ENCODE peak calls at places on chromosome 18, in seven cellular contexts. One of them, this sample, is unnamed.

GRCh38 chr18:11392292-11392691 is 217.1 kb upstream of the SLC35G4 start:
- DNase-seq in transverse colon: no peak
- DNase-seq in ovary: no peak
- DNase-seq in HCT116: peak; percentile 43
- DNase-seq in breast epithelium: no peak
- DNase-seq in adrenal gland: no peak
- DNase-seq in IMR-90: no peak
- DNase-seq in this sample: no peak

GRCh38 chr18:9638886-9639285 is 24.5 kb upstream of the PPP4R1 start:
- DNase-seq in adrenal gland: no peak
- DNase-seq in ovary: no peak
- DNase-seq in HCT116: no peak
- DNase-seq in IMR-90: no peak
- DNase-seq in breast epithelium: no peak
- DNase-seq in transverse colon: no peak
- DNase-seq in this sample: no peak

GRCh38 chr18:44789704-44790103 is 109.0 kb downstream of the SETBP1 start:
- DNase-seq in ovary: no peak
- DNase-seq in adrenal gland: no peak
- DNase-seq in IMR-90: no peak
- DNase-seq in breast epithelium: no peak
- DNase-seq in transverse colon: no peak
- DNase-seq in HCT116: no peak
- DNase-seq in this sample: no peak

GRCh38 chr18:49756671-49757362 is 56.5 kb downstream of the ACAA2 start:
- DNase-seq in adrenal gland: no peak
- DNase-seq in HCT116: no peak
- DNase-seq in IMR-90: no peak
- DNase-seq in ovary: no peak
- DNase-seq in breast epithelium: no peak
- DNase-seq in transverse colon: no peak
- DNase-seq in this sample: no peak

GRCh38 chr18:49904871-49905555 is 91.7 kb upstream of the ACAA2 start:
- DNase-seq in adrenal gland: no peak
- DNase-seq in transverse colon: no peak
- DNase-seq in breast epithelium: no peak
- DNase-seq in ovary: no peak
- DNase-seq in HCT116: no peak
- DNase-seq in IMR-90: no peak
- DNase-seq in this sample: no peak

GRCh38 chr18:27704721-27705361 is 472.1 kb downstream of the CDH2 start:
- DNase-seq in adrenal gland: no peak
- DNase-seq in breast epithelium: no peak
- DNase-seq in transverse colon: no peak
- DNase-seq in IMR-90: no peak
- DNase-seq in HCT116: no peak
- DNase-seq in ovary: no peak
- DNase-seq in this sample: no peak

GRCh38 chr18:58997811-58998337 is 133.2 kb downstream of the ZNF532 start:
- DNase-seq in transverse colon: no peak
- DNase-seq in breast epithelium: no peak
- DNase-seq in adrenal gland: peak; percentile 16
- DNase-seq in HCT116: no peak
- DNase-seq in ovary: no peak
- DNase-seq in IMR-90: peak; percentile 88
- DNase-seq in this sample: no peak

GRCh38 chr18:21331094-21331493 is 89.1 kb downstream of the GREB1L start:
- DNase-seq in ovary: no peak
- DNase-seq in transverse colon: no peak
- DNase-seq in breast epithelium: no peak
- DNase-seq in adrenal gland: no peak
- DNase-seq in IMR-90: no peak
- DNase-seq in HCT116: no peak
- DNase-seq in this sample: no peak

GRCh38 chr18:64886995-64887394 is 738.1 kb upstream of the LINC00305 start:
- DNase-seq in breast epithelium: no peak
- DNase-seq in transverse colon: no peak
- DNase-seq in IMR-90: no peak
- DNase-seq in HCT116: no peak
- DNase-seq in ovary: no peak
- DNase-seq in adrenal gland: no peak
- DNase-seq in this sample: no peak

GRCh38 chr18:24188120-24188519 is 49.3 kb downstream of the CABYR start:
- DNase-seq in ovary: no peak
- DNase-seq in transverse colon: no peak
- DNase-seq in breast epithelium: no peak
- DNase-seq in IMR-90: no peak
- DNase-seq in adrenal gland: no peak
- DNase-seq in HCT116: no peak
- DNase-seq in this sample: no peak

GRCh38 chr18:35084494-35085449 is 43.6 kb downstream of the MAPRE2 start:
- DNase-seq in ovary: no peak
- DNase-seq in IMR-90: no peak
- DNase-seq in breast epithelium: no peak
- DNase-seq in transverse colon: no peak
- DNase-seq in adrenal gland: no peak
- DNase-seq in HCT116: no peak
- DNase-seq in this sample: no peak

GRCh38 chr18:35083174-35083712 is 42.0 kb downstream of the MAPRE2 start:
- DNase-seq in breast epithelium: no peak
- DNase-seq in transverse colon: no peak
- DNase-seq in IMR-90: no peak
- DNase-seq in ovary: no peak
- DNase-seq in HCT116: no peak
- DNase-seq in adrenal gland: no peak
- DNase-seq in this sample: no peak

GRCh38 chr18:35086704-35087103 is 45.5 kb downstream of the MAPRE2 start:
- DNase-seq in breast epithelium: no peak
- DNase-seq in ovary: no peak
- DNase-seq in transverse colon: no peak
- DNase-seq in adrenal gland: no peak
- DNase-seq in HCT116: no peak
- DNase-seq in IMR-90: no peak
- DNase-seq in this sample: no peak

GRCh38 chr18:35087726-35088125 is 46.5 kb downstream of the MAPRE2 start:
- DNase-seq in ovary: no peak
- DNase-seq in HCT116: no peak
- DNase-seq in transverse colon: no peak
- DNase-seq in adrenal gland: no peak
- DNase-seq in IMR-90: no peak
- DNase-seq in breast epithelium: no peak
- DNase-seq in this sample: no peak

GRCh38 chr18:35085450-35086032 is 44.3 kb downstream of the MAPRE2 start:
- DNase-seq in breast epithelium: no peak
- DNase-seq in HCT116: no peak
- DNase-seq in IMR-90: no peak
- DNase-seq in transverse colon: no peak
- DNase-seq in ovary: no peak
- DNase-seq in adrenal gland: no peak
- DNase-seq in this sample: no peak
- TF ChIP-seq POLR2A in breast epithelium: no peak
- TF ChIP-seq POLR2A in HCT116: no peak
- TF ChIP-seq POLR2A in IMR-90: no peak
- TF ChIP-seq POLR2A in transverse colon: no peak
- TF ChIP-seq POLR2A in ovary: no peak
- TF ChIP-seq POLR2A in adrenal gland: no peak
- TF ChIP-seq POLR2A in this sample: no peak

GRCh38 chr18:77062518-77063003 is 70.0 kb downstream of the MBP start:
- DNase-seq in ovary: no peak
- DNase-seq in IMR-90: peak; percentile 48
- DNase-seq in breast epithelium: no peak
- DNase-seq in adrenal gland: no peak
- DNase-seq in HCT116: no peak
- DNase-seq in transverse colon: no peak
- DNase-seq in this sample: no peak
- H3K4me3 ChIP-seq in ovary: no peak overlapping the region
- H3K4me3 ChIP-seq in IMR-90: no peak overlapping the region
- H3K4me3 ChIP-seq in breast epithelium: no peak overlapping the region
- H3K4me3 ChIP-seq in adrenal gland: no peak overlapping the region
- H3K4me3 ChIP-seq in HCT116: no peak overlapping the region
- H3K4me3 ChIP-seq in transverse colon: no peak overlapping the region
- H3K4me3 ChIP-seq in this sample: no peak overlapping the region

GRCh38 chr18:13500227-13500865 is 226.0 kb downstream of the FAM210A start:
- DNase-seq in ovary: no peak
- DNase-seq in HCT116: no peak
- DNase-seq in adrenal gland: peak; percentile 13
- DNase-seq in breast epithelium: no peak
- DNase-seq in transverse colon: no peak
- DNase-seq in IMR-90: peak; percentile 57
- DNase-seq in this sample: no peak

GRCh38 chr18:13495980-13496379 is 230.4 kb downstream of the FAM210A start:
- DNase-seq in transverse colon: no peak
- DNase-seq in HCT116: no peak
- DNase-seq in IMR-90: no peak
- DNase-seq in breast epithelium: no peak
- DNase-seq in adrenal gland: no peak
- DNase-seq in ovary: no peak
- DNase-seq in this sample: no peak

GRCh38 chr18:13493725-13494124 is 232.6 kb downstream of the FAM210A start:
- DNase-seq in ovary: no peak
- DNase-seq in IMR-90: no peak
- DNase-seq in adrenal gland: no peak
- DNase-seq in breast epithelium: no peak
- DNase-seq in HCT116: no peak
- DNase-seq in transverse colon: no peak
- DNase-seq in this sample: no peak

GRCh38 chr18:13494879-13495465 is 231.4 kb downstream of the FAM210A start:
- DNase-seq in HCT116: no peak
- DNase-seq in ovary: no peak
- DNase-seq in transverse colon: no peak
- DNase-seq in IMR-90: no peak
- DNase-seq in adrenal gland: no peak
- DNase-seq in breast epithelium: no peak
- DNase-seq in this sample: no peak

DNA sequence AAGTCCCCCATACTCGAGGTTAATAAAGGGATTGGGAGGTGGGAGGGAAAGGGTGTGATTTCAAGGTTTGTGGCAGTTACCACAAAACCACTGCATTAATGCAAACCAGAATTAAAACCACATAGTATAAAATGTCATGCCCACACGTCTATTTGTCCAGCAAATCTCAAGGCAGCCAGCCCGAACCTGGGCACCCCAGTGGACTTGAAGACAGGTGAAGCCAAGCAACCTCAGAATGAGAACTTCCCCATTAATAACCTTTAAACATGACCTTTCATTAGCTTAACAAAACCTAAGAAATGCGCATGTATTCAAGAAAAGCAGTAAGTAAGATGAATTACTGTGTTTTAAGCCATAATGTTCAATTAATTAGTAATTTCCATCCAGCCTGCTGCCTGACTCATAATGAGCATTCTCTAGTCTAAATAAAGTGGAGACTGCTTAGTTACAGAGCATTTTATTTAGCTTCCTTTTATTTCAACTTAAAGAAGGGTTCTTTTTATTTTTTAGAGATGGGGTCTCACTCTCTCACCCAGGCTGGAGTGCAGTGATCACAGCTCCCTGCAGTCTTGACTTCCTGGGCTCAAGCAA is 229.6 kb downstream of the FAM210A start:
- DNase-seq in breast epithelium: no peak
- DNase-seq in HCT116: no peak
- DNase-seq in transverse colon: no peak
- DNase-seq in IMR-90: no peak
- DNase-seq in adrenal gland: no peak
- DNase-seq in ovary: no peak
- DNase-seq in this sample: no peak
- H3K36me3 ChIP-seq in breast epithelium: no peaks in the 10 kb centered on the region
- H3K36me3 ChIP-seq in HCT116: no peaks in the 10 kb centered on the region
- H3K36me3 ChIP-seq in transverse colon: no peaks in the 10 kb centered on the region
- H3K36me3 ChIP-seq in IMR-90: no peaks in the 10 kb centered on the region
- H3K36me3 ChIP-seq in adrenal gland: no peaks in the 10 kb centered on the region
- H3K36me3 ChIP-seq in ovary: no peaks in the 10 kb centered on the region
- H3K36me3 ChIP-seq in this sample: peaks cover 19% of the 10 kb centered on the region

GRCh38 chr18:70205421-70206397 is at the start of gene RTTN:
- DNase-seq in HCT116: peak; percentile 92
- DNase-seq in transverse colon: peak; percentile 95
- DNase-seq in ovary: peak; percentile 91
- DNase-seq in IMR-90: peak; percentile 94
- DNase-seq in adrenal gland: peak; percentile 95
- DNase-seq in breast epithelium: peak; percentile 86
- DNase-seq in this sample: peak; percentile 94
- TF ChIP-seq POLR2A in HCT116: no peak
- TF ChIP-seq POLR2A in transverse colon: peak; percentile 32
- TF ChIP-seq POLR2A in ovary: no peak
- TF ChIP-seq POLR2A in IMR-90: no peak
- TF ChIP-seq POLR2A in adrenal gland: peak; percentile 43
- TF ChIP-seq POLR2A in breast epithelium: no peak
- TF ChIP-seq POLR2A in this sample: peak; percentile 33

DNA sequence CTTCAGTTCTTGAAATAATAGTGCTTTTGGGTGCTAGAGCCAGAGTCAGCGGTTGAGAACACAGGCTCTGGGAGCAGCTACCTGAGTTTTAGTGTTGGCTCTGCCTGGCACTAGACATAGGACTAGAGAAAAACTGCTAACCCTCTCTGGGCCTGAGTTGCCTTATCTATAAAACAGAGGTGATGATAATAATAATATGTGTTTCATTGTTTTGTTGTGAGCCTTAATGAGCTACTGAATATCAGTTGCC is 391.7 kb downstream of the PTPRM start:
- DNase-seq in transverse colon: no peak
- DNase-seq in ovary: no peak
- DNase-seq in adrenal gland: no peak
- DNase-seq in IMR-90: no peak
- DNase-seq in HCT116: no peak
- DNase-seq in breast epithelium: no peak
- DNase-seq in this sample: no peak
- H3K4me3 ChIP-seq in transverse colon: no peak overlapping the region
- H3K4me3 ChIP-seq in ovary: no peak overlapping the region
- H3K4me3 ChIP-seq in adrenal gland: no peak overlapping the region
- H3K4me3 ChIP-seq in IMR-90: no peak overlapping the region
- H3K4me3 ChIP-seq in HCT116: no peak overlapping the region
- H3K4me3 ChIP-seq in breast epithelium: no peak overlapping the region
- H3K4me3 ChIP-seq in this sample: no peak overlapping the region

DNA sequence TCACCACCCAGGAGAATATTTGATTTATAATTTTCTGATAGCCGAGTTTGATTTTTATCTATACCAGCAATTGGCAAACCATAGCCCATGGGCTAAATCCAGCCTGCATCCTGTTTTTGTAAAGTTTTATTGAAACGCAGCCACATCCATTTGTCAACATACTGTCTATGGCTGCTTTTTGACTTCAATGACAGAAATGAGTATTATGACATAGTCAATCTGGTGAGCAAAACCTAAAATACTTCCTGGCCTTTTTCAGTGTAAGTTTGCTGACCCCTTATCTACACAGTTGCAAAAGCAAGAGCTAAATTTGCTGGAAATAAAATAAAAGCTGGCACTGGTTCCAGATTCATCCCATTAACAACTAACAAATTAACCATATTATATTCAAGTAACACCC is 79.8 kb upstream of the SLC25A52 start:
- DNase-seq in HCT116: no peak
- DNase-seq in adrenal gland: no peak
- DNase-seq in breast epithelium: no peak
- DNase-seq in transverse colon: no peak
- DNase-seq in IMR-90: no peak
- DNase-seq in ovary: no peak
- DNase-seq in this sample: no peak
- H3K36me3 ChIP-seq in HCT116: peaks cover 16% of the 10 kb centered on the region
- H3K36me3 ChIP-seq in adrenal gland: no peaks in the 10 kb centered on the region
- H3K36me3 ChIP-seq in breast epithelium: peaks cover 12% of the 10 kb centered on the region
- H3K36me3 ChIP-seq in transverse colon: no peaks in the 10 kb centered on the region
- H3K36me3 ChIP-seq in IMR-90: peaks cover 13% of the 10 kb centered on the region
- H3K36me3 ChIP-seq in ovary: no peaks in the 10 kb centered on the region
- H3K36me3 ChIP-seq in this sample: peaks cover 67% of the 10 kb centered on the region